ENCODE peak calls at places on chromosomes 11 and 22, in five cellular contexts. B is glutamatergic neuron; T is HFF-Myc; J is stimulated activated naive CD4-positive, alpha-beta T cell; A is stimulated activated CD8-positive, alpha-beta memory T cell treated with anti-CD3 and anti-CD28 coated beads, Interleukin-2, amount 100 ng/mL, for 48 hours. E is an unnamed sample.

GRCh38 chr22:27919943-27920755 is 1.1 kb upstream of the PITPNB start:
- DNase-seq in B (no peak), T (peak), J (no peak), A (no peak), E (no peak)

GRCh38 chr22:24875862-24876506 is 70.0 kb downstream of the SGSM1 start:
- DNase-seq in B (no peak), T (no peak), J (no peak), A (no peak), E (no peak)

GRCh38 chr11:124788521-124788920 is 11.7 kb downstream of the MSANTD2 start:
- DNase-seq in B (no peak), T (no peak), J (no peak), A (no peak), E (no peak)

GRCh38 chr11:10725907-10726253 is 25.2 kb upstream of the CTR9 start:
- DNase-seq in B (no peak), T (no peak), J (no peak), A (no peak), E (no peak)

GRCh38 chr11:67558084-67558772 is 25.4 kb upstream of the GSTP1 start:
- DNase-seq in B (no peak), T (no peak), J (no peak), A (no peak), E (no peak)

GRCh38 chr11:121429556-121429955 is 22.6 kb upstream of the SORL1 start:
- DNase-seq in B (no peak), T (no peak), J (no peak), A (no peak), E (no peak)

GRCh38 chr22:29683536-29683935 is 36.3 kb upstream of the CABP7 start:
- DNase-seq in B (no peak), T (no peak), J (no peak), A (no peak), E (no peak)

GRCh38 chr11:31601635-31602282 is 92.2 kb downstream of the ELP4 start:
- DNase-seq in B (no peak), T (no peak), J (no peak), A (no peak), E (no peak)

GRCh38 chr11:61173456-61173855 is 12.2 kb upstream of the VPS37C start:
- DNase-seq in B (no peak), T (no peak), J (no peak), A (no peak), E (no peak)

GRCh38 chr11:45025716-45026492 is 75.2 kb upstream of the TP53I11 start:
- DNase-seq in B (peak), T (no peak), J (no peak), A (no peak), E (no peak)

GRCh38 chr11:112042161-112042960 is 17.2 kb downstream of the DLAT start:
- DNase-seq in B (no peak), T (no peak), J (no peak), A (no peak), E (no peak)

GRCh38 chr11:125941606-125942275 is 4.1 kb upstream of the VSIG10L2 start:
- DNase-seq in B (peak), T (no peak), J (peak), A (peak), E (peak)

GRCh38 chr11:122180435-122180834 is 64.4 kb upstream of the BLID start:
- DNase-seq in B (no peak), T (peak), J (no peak), A (no peak), E (no peak)

GRCh38 chr11:2700415-2701211 is 819 bp upstream of the KCNQ1OT1 start:
- DNase-seq in B (peak), T (no peak), J (no peak), A (peak), E (no peak)

GRCh38 chr11:134266841-134267251 is 9.3 kb upstream of the GLB1L3 start:
- DNase-seq in B (no peak), T (no peak), J (no peak), A (no peak), E (no peak)

GRCh38 chr11:12666905-12667304 is 7.3 kb upstream of the TEAD1 start:
- DNase-seq in B (no peak), T (no peak), J (no peak), A (no peak), E (no peak)